ENCODE peak calls at places on chromosomes 5 and 9, in four cellular contexts. One of them, this sample, is unnamed.

GRCh38 chr5:31361234-31361633 is 167.7 kb downstream of the CDH6 start:
- DNase-seq in kidney glomerular epithelial cell: peak; percentile 25
- DNase-seq in stimulated activated CD4-positive, alpha-beta T cell treated with anti-CD3 and anti-CD28 coated beads, Interleukin-4, amount 100 ng/mL, for 1 hour: no peak
- DNase-seq in ELR: peak; percentile 88
- DNase-seq in this sample: no peak

GRCh38 chr5:151123897-151124751 is 33.5 kb downstream of the ANXA6 start:
- DNase-seq in kidney glomerular epithelial cell: no peak
- DNase-seq in stimulated activated CD4-positive, alpha-beta T cell treated with anti-CD3 and anti-CD28 coated beads, Interleukin-4, amount 100 ng/mL, for 1 hour: peak; percentile 57
- DNase-seq in ELR: peak; percentile 47
- DNase-seq in this sample: peak; percentile 92

GRCh38 chr5:33409435-33410146 is 31.2 kb upstream of the TARS1 start:
- DNase-seq in kidney glomerular epithelial cell: no peak
- DNase-seq in stimulated activated CD4-positive, alpha-beta T cell treated with anti-CD3 and anti-CD28 coated beads, Interleukin-4, amount 100 ng/mL, for 1 hour: no peak
- DNase-seq in ELR: no peak
- DNase-seq in this sample: no peak

GRCh38 chr5:132394681-132395259 is 25.3 kb downstream of the SLC22A5 start:
- DNase-seq in kidney glomerular epithelial cell: peak; percentile 53
- DNase-seq in stimulated activated CD4-positive, alpha-beta T cell treated with anti-CD3 and anti-CD28 coated beads, Interleukin-4, amount 100 ng/mL, for 1 hour: no peak
- DNase-seq in ELR: no peak
- DNase-seq in this sample: no peak

GRCh38 chr5:97528941-97529340 is 345.9 kb upstream of the RIOK2 start:
- DNase-seq in kidney glomerular epithelial cell: no peak
- DNase-seq in stimulated activated CD4-positive, alpha-beta T cell treated with anti-CD3 and anti-CD28 coated beads, Interleukin-4, amount 100 ng/mL, for 1 hour: no peak
- DNase-seq in ELR: peak; percentile 72
- DNase-seq in this sample: no peak

GRCh38 chr9:110509787-110510186 is 69.8 kb downstream of the SVEP1 start:
- DNase-seq in kidney glomerular epithelial cell: no peak
- DNase-seq in stimulated activated CD4-positive, alpha-beta T cell treated with anti-CD3 and anti-CD28 coated beads, Interleukin-4, amount 100 ng/mL, for 1 hour: no peak
- DNase-seq in ELR: no peak
- DNase-seq in this sample: no peak

GRCh38 chr5:32311404-32312193 is 1.1 kb downstream of the MTMR12 start:
- DNase-seq in kidney glomerular epithelial cell: no peak
- DNase-seq in stimulated activated CD4-positive, alpha-beta T cell treated with anti-CD3 and anti-CD28 coated beads, Interleukin-4, amount 100 ng/mL, for 1 hour: no peak
- DNase-seq in ELR: peak; percentile 15
- DNase-seq in this sample: peak; percentile 81

GRCh38 chr9:115008536-115008935 is 78.1 kb upstream of the TNFSF8 start:
- DNase-seq in kidney glomerular epithelial cell: peak; percentile 75
- DNase-seq in stimulated activated CD4-positive, alpha-beta T cell treated with anti-CD3 and anti-CD28 coated beads, Interleukin-4, amount 100 ng/mL, for 1 hour: no peak
- DNase-seq in ELR: peak; percentile 95
- DNase-seq in this sample: no peak

GRCh38 chr5:67976812-67977455 is 238.6 kb upstream of the PIK3R1 start:
- DNase-seq in kidney glomerular epithelial cell: no peak
- DNase-seq in stimulated activated CD4-positive, alpha-beta T cell treated with anti-CD3 and anti-CD28 coated beads, Interleukin-4, amount 100 ng/mL, for 1 hour: no peak
- DNase-seq in ELR: no peak
- DNase-seq in this sample: no peak

GRCh38 chr9:129383415-129384088 is 205.5 kb upstream of the IER5L start:
- DNase-seq in kidney glomerular epithelial cell: peak; percentile 14
- DNase-seq in stimulated activated CD4-positive, alpha-beta T cell treated with anti-CD3 and anti-CD28 coated beads, Interleukin-4, amount 100 ng/mL, for 1 hour: peak; percentile 67
- DNase-seq in ELR: peak; percentile 66
- DNase-seq in this sample: peak; percentile 96

GRCh38 chr9:128191406-128192046 is at the start of gene CIZ1:
- DNase-seq in kidney glomerular epithelial cell: peak; percentile 64
- DNase-seq in stimulated activated CD4-positive, alpha-beta T cell treated with anti-CD3 and anti-CD28 coated beads, Interleukin-4, amount 100 ng/mL, for 1 hour: peak; percentile 78
- DNase-seq in ELR: peak; percentile 86
- DNase-seq in this sample: peak; percentile 97

GRCh38 chr5:176578391-176578808 is 29.3 kb downstream of the CDHR2 start:
- DNase-seq in kidney glomerular epithelial cell: peak; percentile 38
- DNase-seq in stimulated activated CD4-positive, alpha-beta T cell treated with anti-CD3 and anti-CD28 coated beads, Interleukin-4, amount 100 ng/mL, for 1 hour: peak; percentile 45
- DNase-seq in ELR: peak; percentile 71
- DNase-seq in this sample: no peak

This sample was measured in spleen.